ENCODE peak calls at places on chromosome 7, in seven cellular contexts. S is ovary, M is transverse colon, V is heart right ventricle, F is IMR-90, G is NT2/D1, K is kidney. Z is an unnamed sample.
A peak's percentile ranks its signal among the peaks of the same experiment; 100 is the strongest.

GRCh38 chr7:141463986-141464385 is 87.2 kb upstream of the AGK start:
- DNase-seq in K (no peak), S (no peak), F (no peak), V (no peak), M (no peak), G (no peak), Z (no peak)

GRCh38 chr7:132562690-132563089 is 13.6 kb downstream of the PLXNA4 start:
- DNase-seq in K (no peak), S (no peak), V (no peak), F (no peak), G (no peak), M (no peak), Z (no peak)

GRCh38 chr7:113143486-113144257 is 25.3 kb upstream of the SMIM30 start:
- DNase-seq in K (no peak), G (no peak), V (no peak), F (no peak), M (no peak), S (no peak), Z (no peak)

GRCh38 chr7:27161721-27162547 is 3.4 kb downstream of the HOXA9 start:
- DNase-seq in K (peak; percentile 75), S (peak; percentile 19), F (no peak), G (no peak), M (peak; percentile 67), V (no peak), Z (no peak)

GRCh38 chr7:74355091-74355490 is 65.9 kb downstream of the CLIP2 start:
- DNase-seq in K (no peak), V (no peak), S (peak; percentile 49), F (peak; percentile 88), M (peak; percentile 30), G (no peak), Z (peak; percentile 52)

GRCh38 chr7:43537765-43538403 is 45.0 kb upstream of the STK17A start:
- DNase-seq in S (no peak), M (no peak), V (no peak), F (no peak), G (no peak), K (no peak), Z (peak; percentile 9)

GRCh38 chr7:113246698-113247097 is 128.3 kb upstream of the SMIM30 start:
- DNase-seq in M (no peak), G (no peak), K (no peak), V (no peak), F (no peak), S (no peak), Z (no peak)

GRCh38 chr7:151066273-151066974 is 7.0 kb downstream of the SLC4A2 start:
- DNase-seq in V (no peak), F (no peak), M (no peak), K (peak; percentile 72), G (no peak), S (no peak), Z (no peak)

GRCh38 chr7:82343716-82344115 is 99.9 kb downstream of the CACNA2D1 start:
- DNase-seq in M (no peak), V (no peak), S (no peak), K (no peak), F (no peak), G (no peak), Z (no peak)

GRCh38 chr7:35652124-35652523 is 42.8 kb downstream of the HERPUD2 start:
- DNase-seq in F (no peak), G (no peak), V (no peak), S (no peak), M (no peak), K (no peak), Z (no peak)

GRCh38 chr7:156892086-156892800 is 740 bp downstream of the LMBR1 start:
- DNase-seq in V (peak; percentile 60), M (peak; percentile 64), S (peak; percentile 74), F (no peak), G (peak; percentile 35), K (peak; percentile 89), Z (peak; percentile 67)

GRCh38 chr7:21504021-21504420 is 38.8 kb upstream of the DNAH11 start:
- DNase-seq in K (no peak), S (no peak), G (no peak), F (no peak), V (no peak), M (no peak), Z (no peak)

GRCh38 chr7:135232720-135233119 is 918 bp upstream of the STRA8 start:
- DNase-seq in M (no peak), S (no peak), F (no peak), V (no peak), K (no peak), G (no peak), Z (no peak)

GRCh38 chr7:102872460-102872859 is 40.3 kb upstream of the LRRC17 start:
- DNase-seq in M (no peak), G (no peak), V (no peak), S (no peak), K (no peak), F (peak; percentile 98), Z (peak; percentile 80)

GRCh38 chr7:4715385-4715770 is 33.3 kb downstream of the FOXK1 start:
- DNase-seq in F (peak; percentile 88), M (peak; percentile 32), S (no peak), K (no peak), V (peak; percentile 69), G (no peak), Z (peak; percentile 26)

DNA sequence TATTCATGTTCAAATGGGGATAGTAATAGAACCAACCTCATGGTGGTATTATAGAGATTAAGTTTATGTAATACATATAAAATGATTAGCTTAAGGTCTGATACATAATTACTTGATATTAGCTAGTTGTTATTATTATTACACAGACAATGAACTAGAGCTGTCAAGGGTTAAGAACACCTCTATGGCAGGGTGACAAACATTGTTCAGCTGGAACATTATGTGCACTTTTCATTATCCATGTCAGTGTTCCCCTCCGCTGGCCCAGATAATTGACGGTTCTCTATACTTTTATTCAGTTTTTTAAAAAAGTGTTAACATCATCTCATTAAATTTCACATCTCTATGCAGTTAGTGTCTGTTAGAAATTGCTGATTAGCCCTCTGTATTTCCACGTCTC is 142.1 kb downstream of the CDK14 start:
- DNase-seq in V (no peak), F (no peak), S (no peak), M (no peak), K (no peak), G (no peak), Z (no peak)
- H3K4me1 ChIP-seq in V (no peaks in the 10 kb centered on the region), F (no peaks in the 10 kb centered on the region), S (no peaks in the 10 kb centered on the region), M (no peaks in the 10 kb centered on the region), K (no peaks in the 10 kb centered on the region), G (no peaks in the 10 kb centered on the region), Z (no peaks in the 10 kb centered on the region)

GRCh38 chr7:130923930-130924329 is 189.9 kb upstream of the KLF14 start:
- DNase-seq in V (no peak), K (no peak), G (no peak), M (no peak), S (no peak), F (no peak), Z (no peak)

GRCh38 chr7:130921391-130922180 is 187.6 kb upstream of the KLF14 start:
- DNase-seq in F (peak; percentile 85), V (peak; percentile 43), K (peak; percentile 91), S (peak; percentile 66), M (peak; percentile 61), G (no peak), Z (peak; percentile 96)

GRCh38 chr7:130920122-130920521 is 186.1 kb upstream of the KLF14 start:
- DNase-seq in G (no peak), S (no peak), V (no peak), F (peak; percentile 50), K (no peak), M (no peak), Z (no peak)

GRCh38 chr7:130925136-130925794 is 191.3 kb upstream of the KLF14 start:
- DNase-seq in V (no peak), G (no peak), K (no peak), F (no peak), S (no peak), M (no peak), Z (no peak)

GRCh38 chr7:130922206-130923112 is 188.5 kb upstream of the KLF14 start:
- DNase-seq in F (no peak), G (no peak), K (no peak), V (no peak), M (no peak), S (no peak), Z (no peak)
- H3K4me1 ChIP-seq in F (peaks cover 39% of the 10 kb centered on the region), G (no peaks in the 10 kb centered on the region), K (peaks cover 60% of the 10 kb centered on the region), V (peaks cover 92% of the 10 kb centered on the region), M (peaks cover 80% of the 10 kb centered on the region), S (peaks cover 11% of the 10 kb centered on the region), Z (peaks cover 58% of the 10 kb centered on the region)

GRCh38 chr7:116886550-116887156 is 24.3 kb downstream of the CAPZA2 start:
- DNase-seq in K (no peak), S (no peak), V (no peak), M (no peak), F (no peak), G (no peak), Z (no peak)

GRCh38 chr7:116885724-116886123 is 23.3 kb downstream of the CAPZA2 start:
- DNase-seq in V (no peak), M (no peak), S (no peak), K (no peak), G (no peak), F (no peak), Z (no peak)

GRCh38 chr7:116888895-116889294 is 26.5 kb downstream of the CAPZA2 start:
- DNase-seq in M (no peak), K (no peak), F (no peak), S (no peak), G (no peak), V (no peak), Z (no peak)

GRCh38 chr7:116884691-116885090 is 22.3 kb downstream of the CAPZA2 start:
- DNase-seq in K (no peak), G (no peak), F (no peak), V (no peak), M (no peak), S (no peak), Z (no peak)
- H3K4me1 ChIP-seq in K (peaks cover 5% of the 10 kb centered on the region), G (no peaks in the 10 kb centered on the region), F (no peaks in the 10 kb centered on the region), V (peaks cover 35% of the 10 kb centered on the region), M (peaks cover 31% of the 10 kb centered on the region), S (no peaks in the 10 kb centered on the region), Z (peaks cover 2% of the 10 kb centered on the region)

GRCh38 chr7:98810166-98810802 is 59.5 kb downstream of the TMEM130 start:
- DNase-seq in F (no peak), K (no peak), V (no peak), S (no peak), G (no peak), M (no peak), Z (no peak)
- H3K4me1 ChIP-seq in F (no peaks in the 10 kb centered on the region), K (no peaks in the 10 kb centered on the region), V (no peaks in the 10 kb centered on the region), S (no peaks in the 10 kb centered on the region), G (peaks cover 3% of the 10 kb centered on the region), M (no peaks in the 10 kb centered on the region), Z (no peaks in the 10 kb centered on the region)

DNA sequence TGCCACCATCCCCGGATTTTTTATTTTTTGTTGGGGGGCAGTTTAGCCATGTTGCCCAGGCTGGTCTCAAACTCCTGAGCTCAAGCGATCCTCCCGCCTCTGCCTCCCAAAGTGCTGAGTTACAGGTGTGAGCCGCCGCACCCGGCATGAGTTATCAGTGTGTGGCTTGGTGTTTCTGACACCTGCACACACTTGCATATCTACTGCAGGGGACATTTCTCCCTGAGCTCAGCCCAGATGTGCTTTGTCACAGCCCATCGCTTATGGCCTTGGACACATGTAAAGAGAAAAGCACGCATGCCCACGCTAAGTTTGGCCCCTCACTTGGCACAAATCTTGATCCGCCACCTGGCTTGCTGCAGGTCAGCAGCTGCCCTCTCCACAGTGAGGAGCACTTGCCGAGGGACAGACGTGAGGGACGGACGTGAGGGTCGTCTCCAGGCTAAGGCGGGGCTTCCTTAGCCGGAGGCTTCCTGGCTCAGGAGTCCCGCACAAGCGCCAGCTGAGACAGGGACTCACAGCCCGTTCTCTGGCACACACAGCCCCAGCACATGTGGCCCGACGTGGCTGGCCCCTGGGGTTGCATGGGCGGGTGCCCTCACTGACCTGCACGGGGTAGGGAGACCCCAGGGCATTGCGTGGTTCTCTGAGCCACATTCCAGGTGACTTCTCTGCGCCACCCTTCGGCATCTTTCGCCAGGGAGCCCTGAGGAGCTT is 11.8 kb downstream of the CYP2W1 start:
- DNase-seq in M (no peak), K (no peak), S (no peak), G (no peak), V (no peak), F (no peak), Z (no peak)
- H3K4me1 ChIP-seq in M (peaks cover 22% of the 10 kb centered on the region), K (no peaks in the 10 kb centered on the region), S (peaks cover 7% of the 10 kb centered on the region), G (peaks cover 23% of the 10 kb centered on the region), V (peaks cover 11% of the 10 kb centered on the region), F (no peaks in the 10 kb centered on the region), Z (no peaks in the 10 kb centered on the region)

Z was measured in adipocyte.